ENCODE peak calls at places on chromosomes 6 and 20, in four cellular contexts. B is stomach, I is ovary, S is left ventricle myocardium inferior. G is an unnamed sample.
A peak's percentile ranks its signal among the peaks of the same experiment; 100 is the strongest.

GRCh38 chr20:57907131-57908083 is 197.6 kb upstream of the PMEPA1 start:
- DNase-seq in B (no peak), I (peak; percentile 18), S (no peak), G (no peak)

GRCh38 chr6:165448210-165448609 is 138.8 kb upstream of the C6orf118 start:
- DNase-seq in B (no peak), I (no peak), S (no peak), G (no peak)

GRCh38 chr6:80543598-80544181 is 437.2 kb downstream of the BCKDHB start:
- DNase-seq in B (no peak), S (no peak), I (no peak), G (no peak)

GRCh38 chr6:14763139-14763538 is 482.7 kb upstream of the JARID2 start:
- DNase-seq in B (no peak), I (no peak), S (no peak), G (no peak)

GRCh38 chr6:24910331-24910849 is 25.4 kb downstream of the RIPOR2 start:
- DNase-seq in S (peak; percentile 22), B (no peak), I (no peak), G (peak; percentile 16)

GRCh38 chr6:16059496-16059895 is 69.4 kb upstream of the MYLIP start:
- DNase-seq in I (no peak), B (no peak), S (no peak), G (no peak)

GRCh38 chr6:51283723-51284122 is 465.1 kb downstream of the TFAP2B start:
- DNase-seq in B (no peak), S (no peak), I (no peak), G (no peak)

GRCh38 chr6:134223761-134224445 is 94.0 kb downstream of the SGK1 start:
- DNase-seq in S (no peak), B (no peak), I (no peak), G (no peak)

GRCh38 chr6:127069659-127070279 is 48.7 kb upstream of the RSPO3 start:
- DNase-seq in I (no peak), B (no peak), S (no peak), G (no peak)

GRCh38 chr20:41837669-41838224 is 219.6 kb upstream of the CHD6 start:
- DNase-seq in I (no peak), B (no peak), S (no peak), G (no peak)

GRCh38 chr6:134323698-134324097 is 5.8 kb upstream of the SGK1 start:
- DNase-seq in I (no peak), B (no peak), S (no peak), G (no peak)

GRCh38 chr20:44095831-44096230 is 91.2 kb downstream of the JPH2 start:
- DNase-seq in I (no peak), B (no peak), S (no peak), G (no peak)

GRCh38 chr20:45341939-45342862 is 6.0 kb downstream of the SDC4 start:
- DNase-seq in B (peak; percentile 90), S (peak; percentile 73), I (peak; percentile 61), G (peak; percentile 95)
- H3K4me1 ChIP-seq in B (peaks cover 94% of the 10 kb centered on the region), S (peaks cover 100% of the 10 kb centered on the region), I (peaks cover 29% of the 10 kb centered on the region), G (peaks cover 97% of the 10 kb centered on the region)

GRCh38 chr20:45374966-45375365 is 3.2 kb downstream of the TP53TG5 start:
- DNase-seq in S (no peak), B (no peak), I (no peak), G (no peak)

GRCh38 chr20:45373353-45374100 is 4.6 kb downstream of the TP53TG5 start:
- DNase-seq in I (peak; percentile 80), S (peak; percentile 88), B (peak; percentile 92), G (peak; percentile 82)

GRCh38 chr20:45372241-45372640 is 5.9 kb downstream of the TP53TG5 start:
- DNase-seq in S (no peak), B (no peak), I (no peak), G (no peak)

GRCh38 chr20:45372646-45373352 is 5.3 kb downstream of the TP53TG5 start:
- DNase-seq in I (no peak), B (no peak), S (no peak), G (no peak)

DNA sequence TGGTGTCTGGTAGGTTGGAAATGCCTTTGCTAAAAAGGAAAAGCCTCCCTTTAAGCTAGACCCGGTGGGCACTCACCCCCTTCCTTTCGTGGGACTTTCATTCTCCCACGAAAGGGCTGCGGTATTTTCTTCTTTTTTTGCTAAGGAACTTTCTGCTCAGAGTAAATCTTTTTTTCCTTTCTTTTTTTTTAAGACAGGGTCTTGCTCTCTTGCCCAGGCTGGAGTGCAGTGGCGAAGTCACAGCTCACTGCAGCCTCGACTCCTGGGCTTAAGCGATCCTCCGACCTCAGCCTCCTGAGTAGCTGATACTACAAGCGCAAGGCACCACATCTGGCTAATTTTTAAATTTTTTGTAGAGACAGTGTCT is 4.0 kb downstream of the TP53TG5 start:
- DNase-seq in S (no peak), I (no peak), B (no peak), G (no peak)
- TF ChIP-seq CTCF in S (no peak), I (no peak), B (no peak), G (no peak)

DNA sequence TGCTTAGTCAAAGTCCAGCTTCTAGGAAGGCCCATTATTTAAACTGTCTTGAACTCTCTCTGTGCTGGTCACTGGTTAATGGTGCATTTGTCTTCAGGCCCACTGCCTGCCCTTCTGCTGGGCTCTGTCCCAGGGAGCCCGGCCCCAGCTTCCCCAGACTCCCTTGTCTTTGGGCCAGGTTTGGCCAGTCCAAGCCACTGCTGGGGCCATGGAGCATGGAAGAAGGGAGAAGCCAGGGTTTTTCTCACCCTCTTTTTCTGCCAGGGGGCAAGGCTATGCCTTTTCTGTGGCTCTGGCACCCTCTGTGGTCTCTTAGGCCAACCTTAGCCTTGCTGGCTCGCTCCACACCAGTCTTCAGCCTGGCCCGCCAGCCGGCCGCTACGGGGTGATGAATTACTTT is 390.0 kb upstream of the SULF2 start:
- DNase-seq in S (no peak), B (no peak), I (no peak), G (no peak)
- H3K4me3 ChIP-seq in S (no peak overlapping the region), B (no peak overlapping the region), I (no peak overlapping the region), G (no peak overlapping the region)

GRCh38 chr6:33206027-33206863 is 1.8 kb downstream of the HSD17B8 start:
- DNase-seq in S (no peak), B (no peak), I (no peak), G (no peak)
- H3K4me1 ChIP-seq in S (peaks cover 66% of the 10 kb centered on the region), B (peaks cover 62% of the 10 kb centered on the region), I (peaks cover 29% of the 10 kb centered on the region), G (peaks cover 38% of the 10 kb centered on the region)

DNA sequence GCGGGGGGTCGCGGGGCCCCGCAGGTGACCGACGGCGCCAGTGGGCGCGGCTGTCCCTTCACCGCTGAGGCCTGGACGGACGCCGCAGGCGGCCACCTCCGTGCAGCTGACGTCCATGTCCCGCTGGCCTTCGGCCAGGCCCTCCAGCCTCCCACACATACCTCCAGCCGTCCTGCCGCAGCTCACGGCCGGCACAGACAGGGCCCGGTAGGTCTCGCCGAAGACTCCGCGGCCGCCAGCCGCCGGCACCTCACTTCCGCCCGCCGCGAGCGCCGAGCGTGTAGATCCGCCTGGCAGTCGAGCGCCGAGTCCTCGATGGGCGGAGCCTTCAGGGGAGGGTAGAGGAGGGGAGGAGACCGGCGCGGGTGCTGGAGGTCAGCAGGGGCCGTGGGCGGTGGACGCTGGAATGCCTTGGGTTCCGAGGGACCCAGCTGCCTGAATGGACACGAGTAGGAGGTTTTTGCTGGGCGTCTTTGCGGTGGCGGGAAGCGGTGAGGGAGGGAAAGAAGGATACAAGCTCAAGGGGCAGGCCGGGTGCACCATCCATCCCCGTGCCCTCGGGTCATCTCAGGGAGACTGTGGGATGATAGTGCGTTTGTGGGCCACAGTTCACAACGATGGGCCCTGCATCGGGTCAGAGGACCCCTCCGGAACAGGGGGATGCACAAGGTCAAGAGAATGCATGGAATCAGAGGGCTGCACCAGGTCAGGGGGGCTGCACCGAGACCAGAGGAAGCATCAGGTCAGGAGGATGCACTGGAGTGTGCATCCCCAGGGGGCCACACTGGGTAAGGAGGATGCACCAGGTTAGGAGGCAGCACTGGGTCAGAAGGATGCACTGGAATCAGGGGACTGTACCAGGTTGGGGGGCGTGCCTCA is at the start of gene EXOC2:
- DNase-seq in B (peak; percentile 86), S (peak; percentile 86), I (peak; percentile 74), G (peak; percentile 86)
- TF ChIP-seq CTCF in B (no peak), S (no peak), I (no peak), G (no peak)

DNA sequence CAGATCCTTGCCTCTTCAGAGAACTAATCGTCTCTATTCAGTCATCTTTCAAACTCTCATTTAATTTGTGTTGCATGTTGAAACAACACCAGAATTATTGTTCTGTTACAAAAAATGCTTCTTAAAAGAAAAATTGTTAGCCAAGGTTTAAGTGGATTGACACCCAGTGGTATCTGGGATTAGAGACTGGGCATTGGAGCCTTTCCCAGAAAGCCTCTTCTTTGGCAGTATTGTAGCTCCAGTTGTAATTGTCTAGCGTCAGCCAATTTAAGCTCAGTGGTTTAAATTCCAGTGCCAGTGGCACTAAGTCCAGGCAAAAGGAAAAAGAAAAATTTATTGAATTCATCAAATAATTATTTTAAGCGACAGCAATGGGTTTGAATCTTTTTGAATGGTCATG is 801 bp downstream of the CCDC28A start:
- DNase-seq in I (no peak), B (no peak), S (no peak), G (no peak)
- H3K4me3 ChIP-seq in I (peak overlapping the region; percentile 71), B (peak overlapping the region; percentile 88), S (peak overlapping the region; percentile 87), G (peak overlapping the region; percentile 43)